ENCODE peak calls at places on chromosomes 16 and 17, in four cellular contexts. H is GM12878, I is K562, K is SK-N-SH. Y is an unnamed sample.
A peak's percentile ranks its signal among the peaks of the same experiment; 100 is the strongest.

GRCh38 chr16:67177743-67178699 is 5.7 kb downstream of the MATCAP1 start:
- DNase-seq in I (peak; percentile 71), H (no peak), K (peak; percentile 88), Y (peak; percentile 65)

GRCh38 chr16:73124097-73124652 is 76.2 kb upstream of the ZFHX3 start:
- DNase-seq in K (no peak), I (no peak), H (no peak), Y (no peak)

GRCh38 chr16:24520983-24521382 is 18.4 kb upstream of the RBBP6 start:
- DNase-seq in I (no peak), H (no peak), K (no peak), Y (no peak)

GRCh38 chr17:80363120-80363515 is 51.8 kb upstream of the ENDOV start:
- DNase-seq in I (no peak), H (no peak), K (no peak), Y (no peak)

GRCh38 chr16:25027781-25028180 is 12.6 kb upstream of the ARHGAP17 start:
- DNase-seq in H (no peak), I (no peak), K (no peak), Y (no peak)

GRCh38 chr16:1038932-1039331 is 33.6 kb upstream of the SSTR5 start:
- DNase-seq in I (no peak), K (no peak), H (no peak), Y (no peak)

GRCh38 chr17:40303009-40303657 is 5.8 kb upstream of the RARA start:
- DNase-seq in K (peak; percentile 63), I (no peak), H (no peak), Y (peak; percentile 64)

GRCh38 chr16:12976936-12977335 is 75.5 kb downstream of the SHISA9 start:
- DNase-seq in K (no peak), H (no peak), I (no peak), Y (no peak)

GRCh38 chr17:60087882-60088669 is 9.4 kb upstream of the HEATR6 start:
- DNase-seq in H (no peak), I (no peak), K (no peak), Y (peak; percentile 41)

GRCh38 chr17:72421128-72422092 is 300.6 kb downstream of the SOX9 start:
- DNase-seq in H (peak; percentile 94), I (no peak), K (no peak), Y (peak; percentile 99)

GRCh38 chr17:62887437-62887836 is 78.6 kb upstream of the TANC2 start:
- DNase-seq in K (no peak), H (no peak), I (no peak), Y (no peak)

GRCh38 chr17:62882284-62882683 is 74.2 kb upstream of the MARCHF10 start:
- DNase-seq in I (no peak), K (no peak), H (no peak), Y (no peak)

GRCh38 chr17:62888148-62888547 is 77.9 kb upstream of the TANC2 start:
- DNase-seq in H (no peak), I (no peak), K (no peak), Y (peak; percentile 23)

GRCh38 chr17:62880120-62880519 is 72.0 kb upstream of the MARCHF10 start:
- DNase-seq in I (no peak), K (no peak), H (no peak), Y (no peak)

DNA sequence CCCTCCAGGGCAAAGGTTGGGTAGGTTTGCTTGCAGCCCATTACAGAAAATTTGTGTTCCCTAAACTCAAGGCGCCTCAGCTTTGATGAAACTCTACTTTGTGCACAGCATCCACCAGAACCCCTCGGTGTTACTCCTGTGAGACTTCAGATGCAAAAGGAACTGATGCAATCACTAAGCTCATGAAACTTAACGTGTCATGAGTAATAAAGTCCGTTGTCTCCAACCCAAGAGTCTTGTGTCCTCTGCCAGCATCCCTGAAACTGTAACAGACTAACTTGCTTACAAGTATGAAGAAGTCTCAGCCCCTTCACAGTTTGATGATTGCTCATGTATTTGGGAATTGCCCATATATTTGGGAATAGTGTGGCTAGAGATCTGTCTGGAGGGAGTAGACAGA is 74.8 kb upstream of the MARCHF10 start:
- DNase-seq in H (no peak), I (no peak), K (no peak), Y (no peak)
- TF ChIP-seq NFIC in H (no peak), I (no peak), K (no peak), Y (no peak)

GRCh38 chr16:23504453-23505179 is 5.7 kb downstream of the GGA2 start:
- DNase-seq in H (peak; percentile 77), K (peak; percentile 27), I (peak; percentile 40), Y (peak; percentile 58)
- TF ChIP-seq YY1 in H (no peak), K (no peak), I (no peak), Y (no peak)

GRCh38 chr17:57987582-57988300 is at the start of gene VEZF1:
- DNase-seq in H (no peak), I (peak; percentile 95), K (peak; percentile 96), Y (peak; percentile 68)

GRCh38 chr17:57986841-57987581 is 1.0 kb downstream of the VEZF1 start:
- DNase-seq in K (no peak), I (peak; percentile 28), H (no peak), Y (peak; percentile 89)

GRCh38 chr17:57990037-57990436 is 2.0 kb upstream of the VEZF1 start:
- DNase-seq in H (no peak), I (no peak), K (no peak), Y (no peak)

GRCh38 chr17:57988301-57989010 is 402 bp upstream of the VEZF1 start:
- DNase-seq in H (no peak), K (peak; percentile 98), I (peak; percentile 93), Y (no peak)

GRCh38 chr17:57989011-57989345 is 924 bp upstream of the VEZF1 start:
- DNase-seq in K (peak; percentile 63), I (peak; percentile 32), H (no peak), Y (peak; percentile 78)
- TF ChIP-seq NFIC in K (no peak), I (no peak), H (peak; percentile 25), Y (no peak)

DNA sequence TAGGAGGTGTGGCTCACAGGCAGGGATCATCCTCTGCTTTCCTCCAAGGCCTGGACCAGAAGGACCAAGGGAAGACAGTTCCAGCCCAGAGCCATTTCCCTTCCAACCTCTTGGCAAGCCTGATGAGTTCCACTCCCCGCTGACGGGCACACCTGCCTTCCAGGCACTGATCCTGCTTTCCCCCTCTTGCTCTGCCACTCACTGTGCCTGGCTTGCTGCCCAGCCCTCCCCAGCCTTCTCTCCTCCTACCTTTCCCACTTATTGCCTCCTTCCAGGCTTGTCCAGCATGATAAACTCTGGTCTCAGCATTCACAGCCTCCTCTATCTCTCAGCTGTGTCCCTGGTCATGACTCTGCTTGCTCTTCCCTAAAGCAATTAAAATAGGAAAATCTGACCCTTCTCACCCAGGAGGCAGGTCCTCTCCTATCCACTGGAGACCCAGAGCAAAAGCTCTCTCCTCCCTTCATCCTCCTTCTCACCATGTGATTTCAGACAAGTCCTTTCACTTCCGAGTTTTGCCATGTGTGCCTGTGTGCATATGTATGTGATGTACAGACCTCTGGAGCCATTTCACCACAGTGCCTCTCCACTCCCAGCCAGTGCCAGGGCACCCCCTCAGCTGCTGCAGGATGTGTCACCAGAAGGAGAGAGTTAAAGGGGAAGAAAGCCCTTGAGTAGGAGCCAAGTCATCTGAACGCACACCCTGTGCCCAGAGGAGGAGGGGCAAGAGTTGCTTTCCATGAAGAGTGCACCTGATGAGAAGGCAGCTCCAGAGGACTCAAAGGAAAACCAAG is 13.4 kb upstream of the TMEM170A start:
- DNase-seq in H (no peak), K (no peak), I (no peak), Y (no peak)
- TF ChIP-seq YY1 in H (no peak), K (no peak), I (no peak), Y (no peak)

GRCh38 chr16:52446076-52446475 is 100.9 kb downstream of the TOX3 start:
- DNase-seq in K (no peak), I (no peak), H (no peak), Y (peak; percentile 16)
- TF ChIP-seq NFIC in K (no peak), I (no peak), H (no peak), Y (no peak)

GRCh38 chr16:19384656-19385055 is 33.0 kb upstream of the TMC5 start:
- DNase-seq in H (no peak), I (no peak), K (no peak), Y (no peak)
- TF ChIP-seq YY1 in H (no peak), I (no peak), K (no peak), Y (no peak)

GRCh38 chr17:55435408-55435807 is 13.8 kb upstream of the MMD start:
- DNase-seq in K (no peak), I (no peak), H (no peak), Y (no peak)

GRCh38 chr17:55434721-55435120 is 13.1 kb upstream of the MMD start:
- DNase-seq in K (no peak), I (no peak), H (no peak), Y (no peak)

GRCh38 chr17:55433029-55433628 is 11.5 kb upstream of the MMD start:
- DNase-seq in I (no peak), K (no peak), H (no peak), Y (peak; percentile 85)

GRCh38 chr17:55432358-55433028 is 10.9 kb upstream of the MMD start:
- DNase-seq in I (no peak), H (no peak), K (no peak), Y (no peak)

DNA sequence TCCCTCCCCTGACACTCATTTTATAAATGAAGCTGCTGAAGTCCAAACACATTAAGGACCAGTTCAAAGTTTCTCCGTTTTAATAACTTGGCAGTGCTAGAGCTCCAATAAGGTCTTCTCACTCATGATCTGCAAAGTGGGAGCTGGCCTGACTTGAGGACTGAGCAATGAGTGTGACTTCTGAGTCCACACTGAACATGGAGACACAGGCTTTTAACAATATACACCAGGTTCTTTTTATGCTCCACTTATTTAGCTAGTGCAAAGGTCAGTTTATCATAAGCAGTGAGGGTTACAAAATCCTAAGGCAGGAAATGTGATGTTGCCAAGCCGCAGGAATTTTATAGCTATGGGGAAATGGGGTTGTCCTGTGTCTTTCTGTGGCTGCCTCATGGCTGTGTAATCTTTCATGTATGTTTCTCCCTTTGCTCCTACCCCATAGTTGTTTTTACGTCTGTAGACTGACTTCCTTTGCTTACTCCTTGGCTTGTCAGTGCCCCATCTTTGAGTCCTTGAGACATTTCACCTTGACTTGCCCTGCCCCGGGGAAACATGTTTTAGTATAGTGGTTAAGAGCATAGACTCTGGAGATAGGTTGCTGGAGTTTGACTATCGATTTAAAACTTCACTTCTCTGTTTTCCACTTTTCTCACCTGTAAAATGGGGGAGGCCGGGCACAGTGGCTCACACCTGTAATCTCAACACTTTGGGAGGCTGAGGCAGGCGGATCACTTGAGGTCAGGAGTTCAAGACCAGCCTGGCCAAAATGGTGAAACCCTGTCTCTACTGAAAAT is 12.2 kb upstream of the MMD start:
- DNase-seq in H (no peak), I (no peak), K (no peak), Y (peak; percentile 99)
- TF ChIP-seq NFIC in H (no peak), I (no peak), K (no peak), Y (no peak)

DNA sequence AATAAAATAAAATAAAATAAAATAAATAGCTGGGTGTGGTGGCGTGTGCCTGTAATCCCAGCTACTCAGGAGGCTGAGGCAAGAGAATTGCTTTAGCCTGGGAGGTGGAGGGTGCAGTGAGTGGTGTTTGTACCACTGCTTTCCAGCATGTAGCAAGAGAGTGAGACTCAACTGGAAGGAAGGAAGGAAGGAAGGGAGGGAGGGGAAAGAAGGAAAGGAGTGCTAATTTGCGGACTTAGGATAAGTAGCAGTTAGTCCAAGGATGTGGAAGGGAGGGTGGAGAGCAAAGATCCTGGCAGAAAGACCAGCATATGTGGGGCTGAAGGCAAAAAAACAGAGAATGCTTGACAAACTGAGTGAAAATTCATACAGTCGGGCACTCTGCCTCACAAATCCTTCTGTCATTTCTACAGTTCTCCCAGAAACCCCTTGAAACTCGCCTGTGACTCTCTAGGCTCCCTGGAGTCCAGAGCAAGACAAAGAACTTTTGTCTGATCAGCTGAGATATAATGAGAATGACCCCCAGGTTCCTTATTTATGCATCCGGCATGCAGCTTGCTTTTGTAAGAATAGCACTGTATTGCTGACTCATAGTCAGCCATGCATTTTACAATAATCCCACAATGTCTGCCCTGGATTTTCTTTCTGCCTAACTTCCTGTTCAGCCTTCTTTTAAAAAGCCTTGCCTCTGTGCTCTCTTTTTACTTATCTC is 31.5 kb downstream of the CDK5RAP3 start:
- DNase-seq in K (no peak), H (peak; percentile 75), I (peak; percentile 43), Y (peak; percentile 50)
- TF ChIP-seq YY1 in K (peak; percentile 85), H (peak; percentile 82), I (no peak), Y (no peak)

GRCh38 chr17:49910094-49910857 is 58.7 kb upstream of the DLX4 start:
- DNase-seq in H (no peak), K (peak; percentile 73), I (peak; percentile 26), Y (no peak)
- TF ChIP-seq NFIC in H (no peak), K (no peak), I (no peak), Y (no peak)

Y was measured in HepG2.